ENCODE peak calls at places on chromosomes 7 and 10, in four cellular contexts. One of them, this sample, is unnamed.

GRCh38 chr10:101221479-101222246 is 7.6 kb downstream of the LBX1 start:
- DNase-seq in activated T-helper 1 cell treated with anti-CD3 and anti-CD28 coated beads, Interleukin-2, amount 50 U/mL, for 16 hours: no peak
- DNase-seq in GM12865: no peak
- DNase-seq in amygdala: no peak
- DNase-seq in this sample: no peak

GRCh38 chr10:3622427-3622826 is 162.6 kb downstream of the KLF6 start:
- DNase-seq in activated T-helper 1 cell treated with anti-CD3 and anti-CD28 coated beads, Interleukin-2, amount 50 U/mL, for 16 hours: no peak
- DNase-seq in GM12865: no peak
- DNase-seq in amygdala: no peak
- DNase-seq in this sample: no peak

GRCh38 chr7:152512711-152513110 is 76.9 kb upstream of the KMT2C start:
- DNase-seq in activated T-helper 1 cell treated with anti-CD3 and anti-CD28 coated beads, Interleukin-2, amount 50 U/mL, for 16 hours: no peak
- DNase-seq in GM12865: peak
- DNase-seq in amygdala: no peak
- DNase-seq in this sample: no peak

GRCh38 chr10:8060010-8060703 is 5.7 kb downstream of the GATA3 start:
- DNase-seq in activated T-helper 1 cell treated with anti-CD3 and anti-CD28 coated beads, Interleukin-2, amount 50 U/mL, for 16 hours: no peak
- DNase-seq in GM12865: peak
- DNase-seq in amygdala: no peak
- DNase-seq in this sample: no peak

GRCh38 chr10:88582806-88583583 is at the start of gene RNLS:
- DNase-seq in activated T-helper 1 cell treated with anti-CD3 and anti-CD28 coated beads, Interleukin-2, amount 50 U/mL, for 16 hours: peak
- DNase-seq in GM12865: peak
- DNase-seq in amygdala: peak
- DNase-seq in this sample: peak

GRCh38 chr7:48528689-48529088 is 357.4 kb downstream of the ABCA13 start:
- DNase-seq in activated T-helper 1 cell treated with anti-CD3 and anti-CD28 coated beads, Interleukin-2, amount 50 U/mL, for 16 hours: no peak
- DNase-seq in GM12865: no peak
- DNase-seq in amygdala: no peak
- DNase-seq in this sample: no peak

GRCh38 chr10:29204119-29204518 is 84.8 kb upstream of the LYZL1 start:
- DNase-seq in activated T-helper 1 cell treated with anti-CD3 and anti-CD28 coated beads, Interleukin-2, amount 50 U/mL, for 16 hours: no peak
- DNase-seq in GM12865: no peak
- DNase-seq in amygdala: no peak
- DNase-seq in this sample: no peak

GRCh38 chr10:61404771-61405170 is 48.4 kb downstream of the TMEM26 start:
- DNase-seq in activated T-helper 1 cell treated with anti-CD3 and anti-CD28 coated beads, Interleukin-2, amount 50 U/mL, for 16 hours: no peak
- DNase-seq in GM12865: no peak
- DNase-seq in amygdala: no peak
- DNase-seq in this sample: no peak

GRCh38 chr7:78197447-78197846 is 398.9 kb downstream of the PHTF2 start:
- DNase-seq in activated T-helper 1 cell treated with anti-CD3 and anti-CD28 coated beads, Interleukin-2, amount 50 U/mL, for 16 hours: no peak
- DNase-seq in GM12865: no peak
- DNase-seq in amygdala: no peak
- DNase-seq in this sample: no peak

GRCh38 chr7:116991233-116991632 is 37.9 kb downstream of the ST7 start:
- DNase-seq in activated T-helper 1 cell treated with anti-CD3 and anti-CD28 coated beads, Interleukin-2, amount 50 U/mL, for 16 hours: no peak
- DNase-seq in GM12865: no peak
- DNase-seq in amygdala: no peak
- DNase-seq in this sample: no peak